ENCODE peak calls at places on chromosomes 4 and X, in eight cellular contexts. One of them, this sample, is unnamed.

GRCh38 chr4:16329132-16329796 is 103.0 kb upstream of the TAPT1 start:
- DNase-seq in naive thymus-derived CD4-positive, alpha-beta T cell: no peak
- DNase-seq in endothelial cell of umbilical vein: no peak
- DNase-seq in left ventricle myocardium inferior: no peak
- DNase-seq in Karpas-422: no peak
- DNase-seq in mesendoderm: peak; percentile 25
- DNase-seq in tibial artery: no peak
- DNase-seq in Peyer's patch: no peak
- DNase-seq in this sample: no peak

GRCh38 chr4:41058426-41058825 is 155.9 kb downstream of the APBB2 start:
- DNase-seq in endothelial cell of umbilical vein: no peak
- DNase-seq in naive thymus-derived CD4-positive, alpha-beta T cell: no peak
- DNase-seq in mesendoderm: no peak
- DNase-seq in left ventricle myocardium inferior: no peak
- DNase-seq in Peyer's patch: no peak
- DNase-seq in Karpas-422: no peak
- DNase-seq in tibial artery: no peak
- DNase-seq in this sample: no peak

GRCh38 chrX:15930585-15930984 is 76.0 kb upstream of the AP1S2 start:
- DNase-seq in Karpas-422: peak; percentile 75
- DNase-seq in mesendoderm: peak; percentile 75
- DNase-seq in endothelial cell of umbilical vein: peak; percentile 36
- DNase-seq in left ventricle myocardium inferior: no peak
- DNase-seq in naive thymus-derived CD4-positive, alpha-beta T cell: no peak
- DNase-seq in tibial artery: no peak
- DNase-seq in Peyer's patch: no peak
- DNase-seq in this sample: no peak

GRCh38 chrX:39595977-39596376 is 501.8 kb downstream of the BCOR start:
- DNase-seq in Karpas-422: no peak
- DNase-seq in Peyer's patch: no peak
- DNase-seq in left ventricle myocardium inferior: no peak
- DNase-seq in mesendoderm: no peak
- DNase-seq in naive thymus-derived CD4-positive, alpha-beta T cell: no peak
- DNase-seq in tibial artery: no peak
- DNase-seq in endothelial cell of umbilical vein: no peak
- DNase-seq in this sample: no peak

GRCh38 chr4:84497220-84497834 is 1.8 kb downstream of the NKX6-1 start:
- DNase-seq in Karpas-422: no peak
- DNase-seq in naive thymus-derived CD4-positive, alpha-beta T cell: no peak
- DNase-seq in Peyer's patch: no peak
- DNase-seq in tibial artery: no peak
- DNase-seq in mesendoderm: no peak
- DNase-seq in endothelial cell of umbilical vein: no peak
- DNase-seq in left ventricle myocardium inferior: no peak
- DNase-seq in this sample: no peak

GRCh38 chr4:84971319-84971932 is 4.9 kb upstream of the WDFY3 start:
- DNase-seq in Karpas-422: peak; percentile 72
- DNase-seq in tibial artery: no peak
- DNase-seq in Peyer's patch: no peak
- DNase-seq in naive thymus-derived CD4-positive, alpha-beta T cell: no peak
- DNase-seq in endothelial cell of umbilical vein: peak; percentile 63
- DNase-seq in left ventricle myocardium inferior: no peak
- DNase-seq in mesendoderm: peak; percentile 63
- DNase-seq in this sample: no peak

GRCh38 chrX:155048997-155049619 is 21.8 kb downstream of the CMC4 start:
- DNase-seq in Peyer's patch: no peak
- DNase-seq in mesendoderm: peak; percentile 78
- DNase-seq in left ventricle myocardium inferior: no peak
- DNase-seq in endothelial cell of umbilical vein: peak; percentile 39
- DNase-seq in Karpas-422: peak; percentile 86
- DNase-seq in naive thymus-derived CD4-positive, alpha-beta T cell: peak; percentile 45
- DNase-seq in tibial artery: no peak
- DNase-seq in this sample: peak; percentile 58

GRCh38 chrX:69988955-69989394 is 60.8 kb downstream of the AWAT2 start:
- DNase-seq in Peyer's patch: no peak
- DNase-seq in naive thymus-derived CD4-positive, alpha-beta T cell: no peak
- DNase-seq in tibial artery: no peak
- DNase-seq in endothelial cell of umbilical vein: peak; percentile 77
- DNase-seq in Karpas-422: no peak
- DNase-seq in mesendoderm: peak; percentile 18
- DNase-seq in left ventricle myocardium inferior: peak; percentile 26
- DNase-seq in this sample: peak; percentile 37

GRCh38 chr4:146654976-146655761 is 16.5 kb downstream of the POU4F2 start:
- DNase-seq in naive thymus-derived CD4-positive, alpha-beta T cell: no peak
- DNase-seq in tibial artery: no peak
- DNase-seq in Karpas-422: no peak
- DNase-seq in Peyer's patch: no peak
- DNase-seq in endothelial cell of umbilical vein: no peak
- DNase-seq in left ventricle myocardium inferior: no peak
- DNase-seq in mesendoderm: peak; percentile 79
- DNase-seq in this sample: no peak

GRCh38 chrX:19743386-19743785 is 144.0 kb downstream of the SH3KBP1 start:
- DNase-seq in left ventricle myocardium inferior: no peak
- DNase-seq in tibial artery: no peak
- DNase-seq in mesendoderm: no peak
- DNase-seq in Peyer's patch: no peak
- DNase-seq in naive thymus-derived CD4-positive, alpha-beta T cell: no peak
- DNase-seq in Karpas-422: no peak
- DNase-seq in endothelial cell of umbilical vein: no peak
- DNase-seq in this sample: no peak

GRCh38 chr4:113455081-113455480 is 306.5 kb downstream of the CAMK2D start:
- DNase-seq in left ventricle myocardium inferior: no peak
- DNase-seq in naive thymus-derived CD4-positive, alpha-beta T cell: no peak
- DNase-seq in mesendoderm: no peak
- DNase-seq in tibial artery: no peak
- DNase-seq in Karpas-422: no peak
- DNase-seq in Peyer's patch: no peak
- DNase-seq in endothelial cell of umbilical vein: no peak
- DNase-seq in this sample: no peak

GRCh38 chr4:113462286-113462685 is 299.3 kb downstream of the CAMK2D start:
- DNase-seq in mesendoderm: no peak
- DNase-seq in Karpas-422: no peak
- DNase-seq in endothelial cell of umbilical vein: no peak
- DNase-seq in Peyer's patch: no peak
- DNase-seq in left ventricle myocardium inferior: no peak
- DNase-seq in tibial artery: no peak
- DNase-seq in naive thymus-derived CD4-positive, alpha-beta T cell: no peak
- DNase-seq in this sample: no peak

GRCh38 chr4:113452868-113453620 is 308.5 kb downstream of the CAMK2D start:
- DNase-seq in Karpas-422: peak; percentile 68
- DNase-seq in mesendoderm: peak; percentile 93
- DNase-seq in Peyer's patch: no peak
- DNase-seq in naive thymus-derived CD4-positive, alpha-beta T cell: no peak
- DNase-seq in left ventricle myocardium inferior: no peak
- DNase-seq in endothelial cell of umbilical vein: peak; percentile 95
- DNase-seq in tibial artery: no peak
- DNase-seq in this sample: no peak

GRCh38 chr4:113461281-113461680 is 300.3 kb downstream of the CAMK2D start:
- DNase-seq in tibial artery: no peak
- DNase-seq in Karpas-422: no peak
- DNase-seq in mesendoderm: no peak
- DNase-seq in naive thymus-derived CD4-positive, alpha-beta T cell: no peak
- DNase-seq in endothelial cell of umbilical vein: no peak
- DNase-seq in Peyer's patch: no peak
- DNase-seq in left ventricle myocardium inferior: no peak
- DNase-seq in this sample: no peak

DNA sequence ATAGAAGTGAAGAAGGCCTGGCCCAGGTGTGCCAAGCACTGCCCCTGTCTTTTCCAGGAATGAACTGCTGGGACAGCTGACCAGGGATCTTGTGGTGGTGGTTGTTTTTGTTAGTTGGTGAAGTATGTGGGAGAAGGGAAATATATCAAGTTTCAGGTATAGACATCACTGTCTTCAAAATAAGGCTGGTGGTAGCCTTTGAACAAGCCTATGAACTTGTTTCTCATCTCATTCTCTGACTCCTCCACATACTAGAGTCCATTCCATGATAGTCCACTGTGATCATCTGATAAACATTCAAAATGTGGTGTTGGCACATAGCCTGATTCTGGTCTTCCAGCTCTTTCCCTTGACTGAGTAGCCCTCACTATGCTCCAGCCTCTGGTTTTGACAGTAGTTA is 303.7 kb downstream of the CAMK2D start:
- DNase-seq in mesendoderm: no peak
- DNase-seq in tibial artery: no peak
- DNase-seq in Karpas-422: no peak
- DNase-seq in left ventricle myocardium inferior: no peak
- DNase-seq in naive thymus-derived CD4-positive, alpha-beta T cell: no peak
- DNase-seq in endothelial cell of umbilical vein: no peak
- DNase-seq in Peyer's patch: no peak
- DNase-seq in this sample: no peak
- H3K27me3 ChIP-seq in mesendoderm: no peaks in the 10 kb centered on the region
- H3K27me3 ChIP-seq in tibial artery: no peaks in the 10 kb centered on the region
- H3K27me3 ChIP-seq in Karpas-422: no peaks in the 10 kb centered on the region
- H3K27me3 ChIP-seq in left ventricle myocardium inferior: no peaks in the 10 kb centered on the region
- H3K27me3 ChIP-seq in naive thymus-derived CD4-positive, alpha-beta T cell: no peaks in the 10 kb centered on the region
- H3K27me3 ChIP-seq in endothelial cell of umbilical vein: no peaks in the 10 kb centered on the region
- H3K27me3 ChIP-seq in Peyer's patch: no peaks in the 10 kb centered on the region
- H3K27me3 ChIP-seq in this sample: no peaks in the 10 kb centered on the region

GRCh38 chrX:9867753-9868152 is 81.5 kb downstream of the SHROOM2 start:
- DNase-seq in mesendoderm: no peak
- DNase-seq in endothelial cell of umbilical vein: no peak
- DNase-seq in naive thymus-derived CD4-positive, alpha-beta T cell: no peak
- DNase-seq in Peyer's patch: no peak
- DNase-seq in tibial artery: no peak
- DNase-seq in left ventricle myocardium inferior: no peak
- DNase-seq in Karpas-422: no peak
- DNase-seq in this sample: no peak

GRCh38 chrX:9866633-9867032 is 80.4 kb downstream of the SHROOM2 start:
- DNase-seq in naive thymus-derived CD4-positive, alpha-beta T cell: no peak
- DNase-seq in left ventricle myocardium inferior: no peak
- DNase-seq in Peyer's patch: no peak
- DNase-seq in tibial artery: no peak
- DNase-seq in mesendoderm: no peak
- DNase-seq in Karpas-422: no peak
- DNase-seq in endothelial cell of umbilical vein: peak; percentile 32
- DNase-seq in this sample: no peak

GRCh38 chrX:9867214-9867613 is 81.0 kb downstream of the SHROOM2 start:
- DNase-seq in naive thymus-derived CD4-positive, alpha-beta T cell: no peak
- DNase-seq in endothelial cell of umbilical vein: no peak
- DNase-seq in Karpas-422: no peak
- DNase-seq in mesendoderm: no peak
- DNase-seq in left ventricle myocardium inferior: no peak
- DNase-seq in Peyer's patch: no peak
- DNase-seq in tibial artery: no peak
- DNase-seq in this sample: no peak

GRCh38 chrX:9864011-9864410 is 77.8 kb downstream of the SHROOM2 start:
- DNase-seq in mesendoderm: peak; percentile 84
- DNase-seq in tibial artery: no peak
- DNase-seq in endothelial cell of umbilical vein: no peak
- DNase-seq in Karpas-422: no peak
- DNase-seq in naive thymus-derived CD4-positive, alpha-beta T cell: no peak
- DNase-seq in Peyer's patch: no peak
- DNase-seq in left ventricle myocardium inferior: no peak
- DNase-seq in this sample: no peak

DNA sequence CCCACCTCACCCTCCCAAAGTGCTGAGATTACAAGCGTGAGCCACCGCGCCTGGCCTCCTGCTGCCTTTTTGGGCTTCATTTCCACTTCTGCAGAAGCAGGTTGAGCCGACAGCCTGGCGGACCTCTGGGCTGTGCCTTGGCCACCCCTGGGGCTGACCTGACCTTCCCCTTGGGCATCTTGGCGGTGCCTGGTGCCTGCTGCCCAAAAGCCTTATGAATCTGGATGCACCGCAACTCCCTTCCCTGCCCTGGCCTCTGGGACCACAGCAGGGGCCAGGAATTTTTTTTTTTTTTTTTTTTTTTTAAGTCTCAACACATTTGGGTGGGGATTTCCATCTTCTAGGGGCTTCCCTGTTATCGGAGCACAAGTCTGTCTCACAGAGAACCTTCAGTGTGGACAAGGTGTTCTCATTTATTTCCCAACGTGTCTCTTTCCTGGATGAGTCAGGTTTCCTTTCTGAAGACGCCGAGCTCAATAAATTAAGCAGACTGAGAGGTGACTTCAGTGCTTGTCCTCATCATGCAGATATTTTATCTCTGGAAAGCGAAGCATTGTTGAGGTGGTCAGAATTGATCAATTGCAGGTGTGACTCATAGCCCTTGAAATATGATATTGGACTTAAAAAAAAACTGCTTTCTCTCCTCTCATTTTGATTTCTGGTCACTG is 79.7 kb downstream of the SHROOM2 start:
- DNase-seq in endothelial cell of umbilical vein: peak; percentile 60
- DNase-seq in tibial artery: no peak
- DNase-seq in left ventricle myocardium inferior: no peak
- DNase-seq in naive thymus-derived CD4-positive, alpha-beta T cell: no peak
- DNase-seq in Peyer's patch: no peak
- DNase-seq in mesendoderm: peak; percentile 48
- DNase-seq in Karpas-422: no peak
- DNase-seq in this sample: no peak
- H3K4me1 ChIP-seq in endothelial cell of umbilical vein: peaks cover 23% of the 10 kb centered on the region
- H3K4me1 ChIP-seq in tibial artery: no peaks in the 10 kb centered on the region
- H3K4me1 ChIP-seq in left ventricle myocardium inferior: no peaks in the 10 kb centered on the region
- H3K4me1 ChIP-seq in naive thymus-derived CD4-positive, alpha-beta T cell: no peaks in the 10 kb centered on the region
- H3K4me1 ChIP-seq in Peyer's patch: no peaks in the 10 kb centered on the region
- H3K4me1 ChIP-seq in mesendoderm: no peaks in the 10 kb centered on the region
- H3K4me1 ChIP-seq in Karpas-422: no peaks in the 10 kb centered on the region
- H3K4me1 ChIP-seq in this sample: no peaks in the 10 kb centered on the region

GRCh38 chrX:82748901-82749505 is 759.1 kb upstream of the POU3F4 start:
- DNase-seq in naive thymus-derived CD4-positive, alpha-beta T cell: no peak
- DNase-seq in left ventricle myocardium inferior: no peak
- DNase-seq in Peyer's patch: no peak
- DNase-seq in tibial artery: no peak
- DNase-seq in endothelial cell of umbilical vein: no peak
- DNase-seq in mesendoderm: peak; percentile 18
- DNase-seq in Karpas-422: no peak
- DNase-seq in this sample: no peak
- H3K27me3 ChIP-seq in naive thymus-derived CD4-positive, alpha-beta T cell: no peaks in the 10 kb centered on the region
- H3K27me3 ChIP-seq in left ventricle myocardium inferior: no peaks in the 10 kb centered on the region
- H3K27me3 ChIP-seq in Peyer's patch: no peaks in the 10 kb centered on the region
- H3K27me3 ChIP-seq in tibial artery: no peaks in the 10 kb centered on the region
- H3K27me3 ChIP-seq in endothelial cell of umbilical vein: no peaks in the 10 kb centered on the region
- H3K27me3 ChIP-seq in mesendoderm: no peaks in the 10 kb centered on the region
- H3K27me3 ChIP-seq in Karpas-422: no peaks in the 10 kb centered on the region
- H3K27me3 ChIP-seq in this sample: no peaks in the 10 kb centered on the region

GRCh38 chr4:112057479-112057878 is 87.8 kb upstream of the FAM241A start:
- DNase-seq in endothelial cell of umbilical vein: no peak
- DNase-seq in left ventricle myocardium inferior: no peak
- DNase-seq in tibial artery: no peak
- DNase-seq in Peyer's patch: no peak
- DNase-seq in naive thymus-derived CD4-positive, alpha-beta T cell: no peak
- DNase-seq in Karpas-422: no peak
- DNase-seq in mesendoderm: peak; percentile 85
- DNase-seq in this sample: no peak

GRCh38 chr4:112060212-112060611 is 85.0 kb upstream of the FAM241A start:
- DNase-seq in mesendoderm: peak; percentile 68
- DNase-seq in Peyer's patch: no peak
- DNase-seq in Karpas-422: peak; percentile 52
- DNase-seq in tibial artery: no peak
- DNase-seq in endothelial cell of umbilical vein: peak; percentile 59
- DNase-seq in left ventricle myocardium inferior: no peak
- DNase-seq in naive thymus-derived CD4-positive, alpha-beta T cell: no peak
- DNase-seq in this sample: no peak

GRCh38 chr4:112061418-112061817 is 83.8 kb upstream of the FAM241A start:
- DNase-seq in mesendoderm: peak; percentile 84
- DNase-seq in Karpas-422: no peak
- DNase-seq in tibial artery: no peak
- DNase-seq in naive thymus-derived CD4-positive, alpha-beta T cell: no peak
- DNase-seq in endothelial cell of umbilical vein: no peak
- DNase-seq in Peyer's patch: no peak
- DNase-seq in left ventricle myocardium inferior: no peak
- DNase-seq in this sample: no peak

GRCh38 chr4:112055100-112055499 is 90.2 kb upstream of the FAM241A start:
- DNase-seq in endothelial cell of umbilical vein: no peak
- DNase-seq in mesendoderm: peak; percentile 78
- DNase-seq in naive thymus-derived CD4-positive, alpha-beta T cell: no peak
- DNase-seq in Peyer's patch: no peak
- DNase-seq in left ventricle myocardium inferior: no peak
- DNase-seq in tibial artery: no peak
- DNase-seq in Karpas-422: no peak
- DNase-seq in this sample: no peak

GRCh38 chr4:112058433-112058832 is 86.8 kb upstream of the FAM241A start:
- DNase-seq in Peyer's patch: no peak
- DNase-seq in mesendoderm: no peak
- DNase-seq in left ventricle myocardium inferior: no peak
- DNase-seq in Karpas-422: no peak
- DNase-seq in naive thymus-derived CD4-positive, alpha-beta T cell: no peak
- DNase-seq in endothelial cell of umbilical vein: peak; percentile 47
- DNase-seq in tibial artery: no peak
- DNase-seq in this sample: no peak
- H3K4me1 ChIP-seq in Peyer's patch: no peaks in the 10 kb centered on the region
- H3K4me1 ChIP-seq in mesendoderm: peaks cover 6% of the 10 kb centered on the region
- H3K4me1 ChIP-seq in left ventricle myocardium inferior: no peaks in the 10 kb centered on the region
- H3K4me1 ChIP-seq in Karpas-422: no peaks in the 10 kb centered on the region
- H3K4me1 ChIP-seq in naive thymus-derived CD4-positive, alpha-beta T cell: no peaks in the 10 kb centered on the region
- H3K4me1 ChIP-seq in endothelial cell of umbilical vein: peaks cover 9% of the 10 kb centered on the region
- H3K4me1 ChIP-seq in tibial artery: no peaks in the 10 kb centered on the region
- H3K4me1 ChIP-seq in this sample: no peaks in the 10 kb centered on the region

This sample was measured in CD8-positive, alpha-beta memory T cell.